ENCODE peak calls at places on chromosome 3, in eight cellular contexts. C is stimulated activated CD4-positive, alpha-beta T cell treated with anti-CD3 and anti-CD28 coated beads, Interleukin-15, amount 100 ng/mL, for 24 hours; G is Peyer's patch; J is stimulated activated CD8-positive, alpha-beta memory T cell treated with anti-CD3 and anti-CD28 coated beads, Interleukin-15, amount 100 ng/mL, for 4 hours; W is endothelial cell; A is progenitor cell of endocrine pancreas; B is AG04450; P is NCI-H1417. S is an unnamed sample.

GRCh38 chr3:126130981-126131750 is 47.2 kb upstream of the SLC41A3 start:
- DNase-seq in W (no peak), B (no peak), P (no peak), A (no peak), C (no peak), G (peak; percentile 34), J (no peak), S (no peak)

GRCh38 chr3:161500057-161500836 is 3.6 kb downstream of the OTOL1 start:
- DNase-seq in G (no peak), A (no peak), J (no peak), W (no peak), C (no peak), P (no peak), B (no peak), S (no peak)

GRCh38 chr3:99012051-99012450 is 110.6 kb upstream of the DCBLD2 start:
- DNase-seq in G (no peak), W (no peak), C (no peak), P (peak; percentile 45), B (no peak), J (no peak), A (no peak), S (no peak)

GRCh38 chr3:175670572-175670971 is 811.4 kb downstream of the NAALADL2 start:
- DNase-seq in A (no peak), J (no peak), W (no peak), C (no peak), G (no peak), P (no peak), B (no peak), S (no peak)

GRCh38 chr3:47347217-47347801 is 33.5 kb upstream of the PTPN23 start:
- DNase-seq in A (no peak), C (no peak), W (no peak), B (peak; percentile 55), J (no peak), G (no peak), P (no peak), S (no peak)

GRCh38 chr3:107412376-107412775 is 35.1 kb downstream of the CCDC54 start:
- DNase-seq in P (no peak), W (no peak), A (no peak), B (no peak), C (no peak), J (no peak), G (no peak), S (no peak)

GRCh38 chr3:177382944-177383343 is 185.7 kb upstream of the TBL1XR1 start:
- DNase-seq in C (no peak), A (no peak), W (no peak), P (no peak), B (no peak), J (no peak), G (no peak), S (no peak)

GRCh38 chr3:64798316-64798715 is 110.5 kb upstream of the ADAMTS9 start:
- DNase-seq in A (no peak), B (no peak), G (no peak), C (no peak), J (no peak), P (no peak), W (no peak), S (no peak)

GRCh38 chr3:11535207-11535960 is 108.3 kb downstream of the VGLL4 start:
- DNase-seq in A (no peak), W (no peak), J (no peak), C (no peak), B (no peak), P (no peak), G (no peak), S (no peak)

GRCh38 chr3:171415070-171415469 is 45.1 kb downstream of the TNIK start:
- DNase-seq in P (no peak), B (no peak), C (no peak), G (no peak), J (no peak), W (no peak), A (no peak), S (no peak)

GRCh38 chr3:183548262-183548769 is 7.2 kb downstream of the KLHL6 start:
- DNase-seq in W (peak; percentile 19), P (no peak), A (no peak), C (no peak), G (peak; percentile 61), J (no peak), B (peak; percentile 7), S (peak; percentile 78)

GRCh38 chr3:195033531-195034091 is 237.3 kb downstream of the XXYLT1 start:
- DNase-seq in B (no peak), C (no peak), A (no peak), P (no peak), W (no peak), J (no peak), G (no peak), S (peak; percentile 87)

S was measured in Calu3.